ENCODE peak calls at places on chromosomes 11 and 22, in seven cellular contexts. P is cardiac fibroblast, L is DND-41, C is hypothalamus, Q is RWPE1, M is HFFc6, I is NAMALWA. Y is an unnamed sample.

GRCh38 chr11:5280582-5281102 is 10.9 kb upstream of the HBE1 start:
- DNase-seq in L (peak), C (peak), Q (peak), I (peak), M (peak), P (peak), Y (no peak)

GRCh38 chr11:128222245-128222959 is 365.0 kb downstream of the ETS1 start:
- DNase-seq in Q (no peak), L (no peak), I (no peak), M (no peak), C (no peak), P (no peak), Y (no peak)

GRCh38 chr22:50177537-50178470 is 7.3 kb downstream of the PANX2 start:
- DNase-seq in Q (no peak), I (no peak), P (no peak), M (no peak), L (no peak), C (no peak), Y (no peak)

GRCh38 chr11:43918662-43919061 is 23.8 kb upstream of the C11orf96 start:
- DNase-seq in I (no peak), L (no peak), Q (no peak), P (no peak), C (no peak), M (no peak), Y (no peak)

GRCh38 chr11:86741489-86742435 is 58.6 kb upstream of the PRSS23 start:
- DNase-seq in P (peak), Q (peak), L (no peak), C (no peak), M (peak), I (no peak), Y (no peak)

GRCh38 chr22:46843691-46844297 is 81.3 kb downstream of the TBC1D22A start:
- DNase-seq in C (no peak), M (peak), I (no peak), Q (no peak), L (no peak), P (no peak), Y (no peak)

GRCh38 chr22:50180727-50181521 is 4.8 kb upstream of the TRABD start:
- DNase-seq in I (no peak), P (no peak), L (no peak), C (no peak), M (no peak), Q (no peak), Y (no peak)

GRCh38 chr11:103862049-103862826 is 174.2 kb upstream of the DDI1 start:
- DNase-seq in I (peak), P (no peak), C (no peak), L (no peak), Q (no peak), M (no peak), Y (no peak)

GRCh38 chr22:38868886-38869381 is 3.1 kb downstream of the CBX6 start:
- DNase-seq in Q (peak), P (peak), I (peak), M (peak), L (peak), C (peak), Y (peak)

GRCh38 chr11:3148255-3148989 is 16.7 kb downstream of the OSBPL5 start:
- DNase-seq in P (no peak), L (no peak), Q (no peak), I (no peak), M (no peak), C (no peak), Y (no peak)

GRCh38 chr11:123351375-123351774 is 78.7 kb upstream of the GRAMD1B start:
- DNase-seq in L (no peak), Q (no peak), M (no peak), I (no peak), C (peak), P (no peak), Y (peak)